ENCODE peak calls at places on chromosomes 4 and X, in four cellular contexts. L is NCI-H1105, M is activated B cell treated with CpG ODN at 0.5 μM for 24 hours, K is mucosa of descending colon. W is an unnamed sample.

GRCh38 chrX:109840585-109840984 is 107.5 kb upstream of the ACSL4 start:
- DNase-seq in M (no peak), K (no peak), L (no peak), W (peak; percentile 31)

GRCh38 chrX:129577473-129577872 is 37.4 kb downstream of the OCRL start:
- DNase-seq in K (no peak), L (no peak), M (no peak), W (no peak)

GRCh38 chr4:134200811-134201215 is 776 bp downstream of the PABPC4L start:
- DNase-seq in K (no peak), L (no peak), M (no peak), W (no peak)

GRCh38 chr4:54844911-54845310 is 187.2 kb downstream of the KIT start:
- DNase-seq in M (no peak), L (no peak), K (no peak), W (no peak)

GRCh38 chr4:40482985-40483647 is 146.5 kb downstream of the RBM47 start:
- DNase-seq in L (no peak), M (no peak), K (no peak), W (no peak)

GRCh38 chr4:26885912-26886274 is 25.3 kb downstream of the STIM2 start:
- DNase-seq in L (no peak), M (no peak), K (no peak), W (peak; percentile 78)

GRCh38 chr4:93771640-93772411 is 56.7 kb upstream of the ATOH1 start:
- DNase-seq in K (no peak), M (no peak), L (no peak), W (no peak)

GRCh38 chr4:15659768-15660394 is 4.7 kb upstream of the FBXL5 start:
- DNase-seq in M (no peak), L (no peak), K (no peak), W (no peak)

GRCh38 chr4:37562592-37562991 is 123.6 kb downstream of the RELL1 start:
- DNase-seq in L (no peak), M (no peak), K (no peak), W (no peak)

GRCh38 chr4:38131371-38132139 is 171.4 kb downstream of the PTTG2 start:
- DNase-seq in K (no peak), M (no peak), L (no peak), W (peak; percentile 85)

W was measured in naive thymus-derived CD4-positive, alpha-beta T cell.